ENCODE peak calls at places on chromosomes 16 and 17, in five cellular contexts. I is heart right ventricle, U is heart left ventricle, V is tibial artery, F is right lobe of liver. J is an unnamed sample.

GRCh38 chr17:5686246-5686645 is 101.9 kb upstream of the NLRP1 start:
- DNase-seq in U (no peak), V (no peak), F (no peak), I (no peak), J (no peak)

GRCh38 chr17:31321971-31322370 is 549 bp upstream of the EVI2A start:
- DNase-seq in F (no peak), U (no peak), I (no peak), V (no peak), J (no peak)

GRCh38 chr16:62751218-62751617 is 715.0 kb upstream of the CDH8 start:
- DNase-seq in U (no peak), V (no peak), I (no peak), F (no peak), J (no peak)

GRCh38 chr17:12463102-12463501 is 202.6 kb upstream of the MYOCD start:
- DNase-seq in V (no peak), I (no peak), U (no peak), F (no peak), J (no peak)

GRCh38 chr17:27523712-27524111 is 67.5 kb downstream of the KSR1 start:
- DNase-seq in F (no peak), U (no peak), I (no peak), V (no peak), J (no peak)

GRCh38 chr17:67293251-67294203 is 48.5 kb upstream of the HELZ start:
- DNase-seq in I (peak; percentile 67), F (peak; percentile 82), V (peak; percentile 77), U (peak; percentile 58), J (peak; percentile 80)

GRCh38 chr17:47905221-47905733 is 9.2 kb downstream of the SP2 start:
- DNase-seq in I (peak; percentile 66), F (no peak), V (peak; percentile 91), U (peak; percentile 87), J (peak; percentile 59)

GRCh38 chr16:53281859-53282258 is 152.4 kb upstream of the RBL2 start:
- DNase-seq in U (no peak), I (no peak), V (no peak), F (no peak), J (no peak)

GRCh38 chr17:39014044-39014794 is 47.0 kb upstream of the FBXO47 start:
- DNase-seq in V (no peak), U (no peak), F (no peak), I (no peak), J (no peak)

GRCh38 chr16:2500937-2501750 is 12.6 kb upstream of the ATP6V0C start:
- DNase-seq in I (peak; percentile 87), U (peak; percentile 83), F (peak; percentile 85), V (peak; percentile 87), J (peak; percentile 89)

GRCh38 chr16:9428355-9429005 is 337.0 kb downstream of the HAPSTR1 start:
- DNase-seq in I (no peak), V (no peak), U (no peak), F (no peak), J (no peak)

GRCh38 chr16:30769379-30770089 is 7.4 kb downstream of the RNF40 start:
- DNase-seq in I (no peak), U (no peak), V (no peak), F (peak; percentile 41), J (peak; percentile 30)

GRCh38 chr16:49588061-49588460 is 214.5 kb downstream of the C16orf78 start:
- DNase-seq in I (no peak), F (no peak), V (peak; percentile 27), U (no peak), J (no peak)

GRCh38 chr17:33233855-33234228 is 59.3 kb downstream of the ASIC2 start:
- DNase-seq in U (no peak), V (no peak), F (no peak), I (no peak), J (no peak)

GRCh38 chr16:7086842-7087616 is 245.6 kb upstream of the RBFOX1 start:
- DNase-seq in F (no peak), I (peak; percentile 33), V (no peak), U (peak; percentile 48), J (no peak)

GRCh38 chr16:80659865-80660264 is 119.1 kb downstream of the DYNLRB2 start:
- DNase-seq in U (no peak), V (no peak), I (no peak), F (no peak), J (no peak)

GRCh38 chr17:39926135-39926587 is 1.2 kb downstream of the ORMDL3 start:
- DNase-seq in V (no peak), I (no peak), U (no peak), F (no peak), J (no peak)

GRCh38 chr17:73365934-73366623 is 54.3 kb upstream of the CDC42EP4 start:
- DNase-seq in F (no peak), I (peak; percentile 66), V (no peak), U (peak; percentile 74), J (no peak)

GRCh38 chr17:43645765-43646481 is 15.8 kb downstream of the MEOX1 start:
- DNase-seq in I (peak; percentile 86), V (peak; percentile 82), U (peak; percentile 89), F (peak; percentile 69), J (peak; percentile 77)

GRCh38 chr16:20904507-20905079 is 4.0 kb downstream of the LYRM1 start:
- DNase-seq in I (no peak), F (no peak), V (no peak), U (no peak), J (no peak)

DNA sequence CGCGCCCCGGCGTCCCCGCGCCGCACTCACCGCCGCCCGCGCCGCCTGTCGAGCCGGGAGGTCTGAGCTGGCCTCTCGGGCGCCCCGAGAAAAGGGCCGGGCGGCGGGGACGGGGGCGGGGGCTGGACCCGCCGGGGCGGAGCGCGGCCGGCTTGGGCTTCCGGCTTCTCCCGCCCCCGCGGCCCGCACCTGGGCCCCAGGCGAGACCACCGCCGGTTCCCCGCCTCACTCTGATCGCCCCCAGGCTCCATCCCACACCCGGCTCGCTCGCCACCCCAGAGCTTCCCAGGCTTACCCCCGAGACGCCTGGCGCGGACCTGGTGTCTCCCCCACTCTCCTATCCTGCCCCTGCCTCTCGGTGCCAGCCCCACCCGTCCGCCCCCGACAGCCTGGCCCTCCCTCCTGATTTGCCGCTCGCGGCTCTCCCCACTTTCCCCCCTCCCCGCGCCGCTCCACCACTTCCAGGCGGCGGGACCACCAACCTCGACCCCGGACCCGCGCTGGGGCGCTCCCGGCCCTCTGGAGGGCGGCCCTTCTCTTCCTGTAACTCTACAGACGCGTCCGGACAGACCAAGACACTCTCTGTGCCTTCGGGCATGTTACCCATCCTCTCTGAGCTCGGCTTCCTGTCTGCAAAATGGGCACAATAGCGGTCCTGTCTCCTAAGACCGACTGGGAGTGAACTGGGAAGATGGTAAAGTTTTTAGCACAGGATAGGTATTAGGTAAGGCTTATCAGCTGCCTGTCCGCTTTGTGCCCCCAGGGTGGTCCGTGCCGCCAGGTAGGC is at the start of gene LITAF:
- DNase-seq in I (peak; percentile 78), F (peak; percentile 79), U (peak; percentile 73), V (peak; percentile 86), J (peak; percentile 80)
- H3K4me3 ChIP-seq in I (peak within 1 kb of the TSS; percentile 70), F (peak within 1 kb of the TSS; percentile 45), U (peak within 1 kb of the TSS; percentile 69), V (peak within 1 kb of the TSS; percentile 83), J (peak within 1 kb of the TSS; percentile 69)

DNA sequence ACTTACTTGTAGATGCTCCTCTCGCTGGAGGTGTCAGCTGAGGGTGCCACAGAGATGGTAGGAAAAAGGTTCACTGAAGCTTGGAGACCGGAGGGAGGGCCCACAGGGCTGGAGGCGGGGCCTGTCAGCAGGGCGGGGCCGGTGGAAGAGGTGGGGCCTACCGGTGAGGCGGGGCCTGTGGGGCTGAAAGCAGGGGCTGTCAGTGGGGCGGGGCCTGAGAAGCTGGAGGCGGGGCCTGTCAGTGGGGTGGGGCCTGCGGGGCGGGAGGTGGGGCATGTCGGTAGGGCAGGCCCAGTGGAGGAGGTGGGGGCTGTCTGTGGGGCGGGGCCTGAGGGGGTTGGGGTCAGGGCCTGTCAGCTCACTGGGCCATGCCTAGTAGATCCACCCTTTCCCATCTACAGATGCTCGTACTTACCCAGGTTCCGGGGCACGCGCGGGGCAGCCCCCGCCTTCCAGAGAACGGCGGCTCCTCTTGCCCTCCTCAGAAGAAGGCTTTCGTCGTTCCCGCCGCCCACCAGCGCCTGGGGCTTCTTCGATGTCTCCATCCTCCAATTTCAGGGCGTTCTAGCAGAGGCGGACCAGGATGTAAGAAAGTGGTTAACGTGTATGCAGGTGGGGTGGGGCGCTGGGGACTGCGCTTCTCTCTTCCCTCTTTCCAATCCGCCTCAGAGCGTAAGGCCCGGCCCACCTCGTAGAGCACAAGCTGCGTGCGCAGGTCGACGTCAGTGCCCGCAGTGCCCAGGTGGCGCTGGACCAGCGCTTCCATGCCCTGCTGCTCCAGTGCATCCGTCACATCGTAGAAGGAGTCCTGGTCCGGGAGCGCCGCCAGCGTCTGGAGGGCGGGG is 9.8 kb downstream of the TMEM208 start:
- DNase-seq in U (peak; percentile 52), V (no peak), I (peak; percentile 46), F (peak; percentile 50), J (peak; percentile 61)
- H3K27ac ChIP-seq in U (no peak overlapping the region), V (no peak overlapping the region), I (no peak overlapping the region), F (no peak overlapping the region), J (no peak overlapping the region)

GRCh38 chr16:86709103-86709502 is 130.8 kb downstream of the FOXL1 start:
- DNase-seq in V (no peak), U (no peak), I (no peak), F (no peak), J (no peak)
- TF ChIP-seq CTCF in V (no peak), U (no peak), I (no peak), F (no peak), J (no peak)

GRCh38 chr17:1182831-1183578 is 3.2 kb upstream of the ABR start:
- DNase-seq in F (no peak), I (no peak), U (no peak), V (no peak), J (no peak)

GRCh38 chr17:1186214-1186820 is 6.5 kb upstream of the ABR start:
- DNase-seq in U (no peak), F (no peak), I (no peak), V (peak; percentile 85), J (no peak)

GRCh38 chr17:1193300-1193699 is 13.5 kb upstream of the ABR start:
- DNase-seq in V (no peak), U (no peak), F (no peak), I (no peak), J (peak; percentile 46)

GRCh38 chr17:1186923-1187771 is 7.4 kb upstream of the ABR start:
- DNase-seq in F (peak; percentile 88), U (peak; percentile 91), I (peak; percentile 90), V (peak; percentile 93), J (peak; percentile 90)

DNA sequence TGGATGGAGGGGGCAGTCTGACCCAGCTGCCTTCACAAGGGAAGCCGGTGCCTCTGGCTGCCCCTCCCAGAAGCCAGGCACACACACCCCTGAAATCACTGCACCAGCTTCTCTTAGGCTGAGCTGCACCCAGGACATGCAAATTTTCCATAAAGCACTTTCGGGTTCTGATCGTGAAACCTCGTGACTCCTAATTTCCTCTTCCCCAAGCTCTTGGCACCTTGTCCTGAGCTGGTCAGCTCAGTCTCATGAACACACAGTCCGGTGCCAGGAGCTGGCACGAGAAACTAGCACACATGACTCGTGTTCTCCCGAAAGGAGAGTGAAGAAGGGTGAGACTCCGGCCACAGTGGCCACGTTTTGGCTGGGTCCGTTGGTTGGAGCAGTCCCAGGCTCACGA is 9.0 kb upstream of the ABR start:
- DNase-seq in V (peak; percentile 99), I (peak; percentile 77), F (peak; percentile 87), U (peak; percentile 84), J (peak; percentile 89)
- H3K4me3 ChIP-seq in V (peak overlapping the region; percentile 38), I (no peak overlapping the region), F (no peak overlapping the region), U (no peak overlapping the region), J (peak overlapping the region; percentile 25)

GRCh38 chr17:81713556-81714411 is 1.7 kb downstream of the SLC25A10 start:
- DNase-seq in I (peak; percentile 23), F (peak; percentile 93), U (no peak), V (no peak), J (no peak)
- H3K27ac ChIP-seq in I (no peak overlapping the region), F (peak overlapping the region; percentile 79), U (no peak overlapping the region), V (no peak overlapping the region), J (no peak overlapping the region)

GRCh38 chr16:84618428-84619102 is 687 bp upstream of the COTL1 start:
- DNase-seq in I (no peak), U (no peak), F (no peak), V (peak; percentile 75), J (no peak)
- TF ChIP-seq CTCF in I (no peak), U (no peak), F (no peak), V (peak; percentile 19), J (no peak)